ENCODE peak calls at places on chromosomes 11 and 22, in five cellular contexts. One of them, this sample, is unnamed.

GRCh38 chr11:79081441-79082124 is 359.2 kb downstream of the TENM4 start:
- DNase-seq in foreskin fibroblast: peak; percentile 68
- DNase-seq in MG63: no peak
- DNase-seq in AG10803: peak; percentile 67
- DNase-seq in choroid plexus epithelial cell: peak; percentile 52
- DNase-seq in this sample: peak; percentile 52

GRCh38 chr11:3745161-3745560 is 52.2 kb downstream of the NUP98 start:
- DNase-seq in foreskin fibroblast: no peak
- DNase-seq in AG10803: no peak
- DNase-seq in choroid plexus epithelial cell: no peak
- DNase-seq in MG63: no peak
- DNase-seq in this sample: no peak

GRCh38 chr22:37334859-37335818 is 52.8 kb downstream of the CYTH4 start:
- DNase-seq in foreskin fibroblast: no peak
- DNase-seq in choroid plexus epithelial cell: no peak
- DNase-seq in AG10803: no peak
- DNase-seq in MG63: no peak
- DNase-seq in this sample: no peak

GRCh38 chr22:44648085-44648820 is 53.8 kb upstream of the PRR5 start:
- DNase-seq in foreskin fibroblast: peak; percentile 69
- DNase-seq in AG10803: peak; percentile 79
- DNase-seq in MG63: no peak
- DNase-seq in choroid plexus epithelial cell: no peak
- DNase-seq in this sample: no peak

GRCh38 chr11:71489311-71490043 is 36.5 kb downstream of the NADSYN1 start:
- DNase-seq in MG63: no peak
- DNase-seq in foreskin fibroblast: peak; percentile 17
- DNase-seq in AG10803: no peak
- DNase-seq in choroid plexus epithelial cell: peak; percentile 80
- DNase-seq in this sample: peak; percentile 2

GRCh38 chr11:66950113-66950535 is 8.1 kb downstream of the PC start:
- DNase-seq in choroid plexus epithelial cell: peak; percentile 68
- DNase-seq in foreskin fibroblast: peak; percentile 82
- DNase-seq in AG10803: peak; percentile 69
- DNase-seq in MG63: no peak
- DNase-seq in this sample: no peak

GRCh38 chr11:74696932-74697687 is 34.1 kb downstream of the CHRDL2 start:
- DNase-seq in AG10803: peak; percentile 95
- DNase-seq in choroid plexus epithelial cell: peak; percentile 95
- DNase-seq in MG63: no peak
- DNase-seq in foreskin fibroblast: peak; percentile 87
- DNase-seq in this sample: no peak

GRCh38 chr22:32080904-32081303 is 37.8 kb downstream of the SLC5A1 start:
- DNase-seq in MG63: peak; percentile 6
- DNase-seq in AG10803: peak; percentile 53
- DNase-seq in choroid plexus epithelial cell: peak; percentile 83
- DNase-seq in foreskin fibroblast: peak; percentile 66
- DNase-seq in this sample: peak; percentile 16

GRCh38 chr11:124875401-124875800 is 10.2 kb downstream of the ROBO3 start:
- DNase-seq in choroid plexus epithelial cell: no peak
- DNase-seq in AG10803: no peak
- DNase-seq in foreskin fibroblast: no peak
- DNase-seq in MG63: no peak
- DNase-seq in this sample: no peak
- H3K4me3 ChIP-seq in choroid plexus epithelial cell: no peak overlapping the region
- H3K4me3 ChIP-seq in AG10803: no peak overlapping the region
- H3K4me3 ChIP-seq in foreskin fibroblast: peak overlapping the region; percentile 65
- H3K4me3 ChIP-seq in MG63: peak overlapping the region; percentile 68
- H3K4me3 ChIP-seq in this sample: peak overlapping the region; percentile 55

GRCh38 chr11:124602751-124603150 is 8.5 kb upstream of the PANX3 start:
- DNase-seq in choroid plexus epithelial cell: no peak
- DNase-seq in AG10803: no peak
- DNase-seq in MG63: no peak
- DNase-seq in foreskin fibroblast: peak; percentile 18
- DNase-seq in this sample: no peak
- H3K4me3 ChIP-seq in choroid plexus epithelial cell: no peak overlapping the region
- H3K4me3 ChIP-seq in AG10803: no peak overlapping the region
- H3K4me3 ChIP-seq in MG63: no peak overlapping the region
- H3K4me3 ChIP-seq in foreskin fibroblast: no peak overlapping the region
- H3K4me3 ChIP-seq in this sample: no peak overlapping the region

DNA sequence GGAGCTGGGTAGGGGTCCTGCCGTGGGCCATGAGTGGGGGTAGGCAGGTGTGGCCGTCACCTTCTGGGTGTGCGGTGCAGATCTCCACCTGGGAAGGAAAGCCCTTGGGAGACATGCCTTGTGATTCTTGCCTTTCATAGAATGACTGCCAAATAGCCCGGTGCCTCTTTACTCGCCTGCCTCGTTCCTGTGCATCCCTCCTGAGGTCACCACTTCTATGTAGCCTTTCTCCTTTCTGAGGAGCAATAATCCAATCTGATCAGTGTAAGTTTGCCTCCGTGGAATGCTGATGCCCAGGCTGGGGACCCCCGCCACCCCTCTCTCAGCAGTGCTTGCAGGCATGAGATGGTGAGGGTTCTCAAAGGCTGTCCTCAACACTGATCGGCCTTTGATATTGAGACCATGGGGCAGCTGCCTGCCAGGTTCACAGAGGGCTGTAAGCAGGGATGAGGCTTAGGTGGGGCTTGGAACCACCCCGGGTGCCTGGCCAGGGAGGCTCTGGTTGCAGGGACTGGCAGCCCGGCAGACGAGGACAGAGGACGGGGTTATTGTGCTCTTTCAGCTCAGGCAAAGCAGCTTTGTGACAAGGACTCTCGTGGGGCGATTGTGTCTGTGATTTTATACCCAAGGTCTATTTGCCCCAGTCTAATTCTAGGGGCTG is 86.1 kb upstream of the WNT7B start:
- DNase-seq in foreskin fibroblast: no peak
- DNase-seq in MG63: no peak
- DNase-seq in choroid plexus epithelial cell: no peak
- DNase-seq in AG10803: no peak
- DNase-seq in this sample: no peak
- H3K4me3 ChIP-seq in foreskin fibroblast: no peak overlapping the region
- H3K4me3 ChIP-seq in MG63: no peak overlapping the region
- H3K4me3 ChIP-seq in choroid plexus epithelial cell: no peak overlapping the region
- H3K4me3 ChIP-seq in AG10803: peak overlapping the region; percentile 74
- H3K4me3 ChIP-seq in this sample: no peak overlapping the region

GRCh38 chr22:50528682-50529415 is 963 bp downstream of the TYMP start:
- DNase-seq in foreskin fibroblast: no peak
- DNase-seq in MG63: no peak
- DNase-seq in choroid plexus epithelial cell: no peak
- DNase-seq in AG10803: no peak
- DNase-seq in this sample: no peak
- H3K4me3 ChIP-seq in foreskin fibroblast: no peak overlapping the region
- H3K4me3 ChIP-seq in MG63: peak overlapping the region; percentile 59
- H3K4me3 ChIP-seq in choroid plexus epithelial cell: peak overlapping the region; percentile 62
- H3K4me3 ChIP-seq in AG10803: peak overlapping the region; percentile 66
- H3K4me3 ChIP-seq in this sample: peak overlapping the region; percentile 43

GRCh38 chr22:46934746-46935491 is 172.5 kb downstream of the TBC1D22A start:
- DNase-seq in AG10803: peak; percentile 84
- DNase-seq in foreskin fibroblast: peak; percentile 96
- DNase-seq in choroid plexus epithelial cell: peak; percentile 96
- DNase-seq in MG63: peak; percentile 77
- DNase-seq in this sample: peak; percentile 29
- H3K4me3 ChIP-seq in AG10803: no peak overlapping the region
- H3K4me3 ChIP-seq in foreskin fibroblast: no peak overlapping the region
- H3K4me3 ChIP-seq in choroid plexus epithelial cell: no peak overlapping the region
- H3K4me3 ChIP-seq in MG63: no peak overlapping the region
- H3K4me3 ChIP-seq in this sample: no peak overlapping the region

GRCh38 chr11:87368151-87368550 is 330.4 kb downstream of the TMEM135 start:
- DNase-seq in foreskin fibroblast: no peak
- DNase-seq in AG10803: no peak
- DNase-seq in choroid plexus epithelial cell: no peak
- DNase-seq in MG63: no peak
- DNase-seq in this sample: no peak
- H3K4me3 ChIP-seq in foreskin fibroblast: no peak overlapping the region
- H3K4me3 ChIP-seq in AG10803: no peak overlapping the region
- H3K4me3 ChIP-seq in choroid plexus epithelial cell: no peak overlapping the region
- H3K4me3 ChIP-seq in MG63: no peak overlapping the region
- H3K4me3 ChIP-seq in this sample: no peak overlapping the region

DNA sequence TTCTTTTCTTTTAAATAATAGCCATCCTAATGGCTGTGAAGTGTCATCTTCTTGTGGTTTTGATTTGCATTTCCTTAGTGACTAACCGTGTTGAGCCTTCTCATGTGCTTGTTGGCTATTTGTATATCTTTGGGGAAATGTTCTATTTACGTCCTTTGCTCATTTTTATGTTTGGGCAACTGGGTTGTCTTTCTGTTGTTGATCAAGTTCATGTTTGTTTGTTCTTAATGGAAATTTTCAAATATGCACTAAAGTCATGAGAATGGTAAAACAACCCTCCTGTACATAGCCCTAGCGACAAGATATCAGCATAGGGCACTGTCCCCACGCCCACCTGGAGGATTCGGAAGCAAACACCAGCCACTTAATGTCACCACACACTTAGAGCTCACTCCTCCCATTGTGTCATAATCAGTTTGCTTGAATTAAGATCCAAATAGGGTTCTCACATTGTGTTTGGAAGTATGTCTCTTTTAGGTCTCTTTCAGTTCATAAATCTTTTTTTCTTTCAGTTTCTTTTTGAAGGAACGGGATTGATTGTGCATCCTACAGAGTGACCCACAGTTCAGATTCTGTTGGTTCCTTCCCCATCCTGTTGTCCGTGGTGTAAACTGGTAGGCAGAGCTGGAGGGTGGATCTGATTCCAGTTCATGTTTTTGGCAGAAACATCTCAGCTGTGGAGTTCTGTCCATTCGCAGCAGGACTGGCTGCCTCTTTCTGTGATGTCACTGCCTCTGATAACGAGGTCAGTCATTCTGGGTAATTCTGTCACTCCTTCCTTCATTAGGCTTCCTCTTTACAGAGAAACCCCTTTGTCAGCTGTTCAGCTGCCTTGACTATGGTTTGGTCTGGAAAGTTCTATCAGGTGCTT is 26.4 kb upstream of the ADORA2A start:
- DNase-seq in AG10803: peak; percentile 35
- DNase-seq in choroid plexus epithelial cell: no peak
- DNase-seq in MG63: no peak
- DNase-seq in foreskin fibroblast: peak; percentile 56
- DNase-seq in this sample: no peak
- H3K4me3 ChIP-seq in AG10803: no peak overlapping the region
- H3K4me3 ChIP-seq in choroid plexus epithelial cell: no peak overlapping the region
- H3K4me3 ChIP-seq in MG63: no peak overlapping the region
- H3K4me3 ChIP-seq in foreskin fibroblast: peak overlapping the region; percentile 9
- H3K4me3 ChIP-seq in this sample: no peak overlapping the region

GRCh38 chr11:59756496-59756840 is 1.3 kb downstream of the STX3 start:
- DNase-seq in MG63: no peak
- DNase-seq in AG10803: no peak
- DNase-seq in foreskin fibroblast: peak; percentile 57
- DNase-seq in choroid plexus epithelial cell: no peak
- DNase-seq in this sample: no peak
- H3K4me3 ChIP-seq in MG63: peak overlapping the region; percentile 70
- H3K4me3 ChIP-seq in AG10803: no peak overlapping the region
- H3K4me3 ChIP-seq in foreskin fibroblast: peak overlapping the region; percentile 81
- H3K4me3 ChIP-seq in choroid plexus epithelial cell: peak overlapping the region; percentile 88
- H3K4me3 ChIP-seq in this sample: peak overlapping the region; percentile 72

GRCh38 chr11:132140056-132140455 is 769.6 kb downstream of the NTM start:
- DNase-seq in MG63: no peak
- DNase-seq in AG10803: no peak
- DNase-seq in foreskin fibroblast: no peak
- DNase-seq in choroid plexus epithelial cell: no peak
- DNase-seq in this sample: no peak

GRCh38 chr11:132139181-132139580 is 768.8 kb downstream of the NTM start:
- DNase-seq in MG63: no peak
- DNase-seq in choroid plexus epithelial cell: no peak
- DNase-seq in foreskin fibroblast: no peak
- DNase-seq in AG10803: no peak
- DNase-seq in this sample: no peak

GRCh38 chr11:132142554-132142953 is 772.1 kb downstream of the NTM start:
- DNase-seq in foreskin fibroblast: no peak
- DNase-seq in choroid plexus epithelial cell: no peak
- DNase-seq in MG63: no peak
- DNase-seq in AG10803: no peak
- DNase-seq in this sample: no peak

GRCh38 chr11:132137981-132138313 is 767.5 kb downstream of the NTM start:
- DNase-seq in AG10803: no peak
- DNase-seq in foreskin fibroblast: peak; percentile 24
- DNase-seq in MG63: peak; percentile 49
- DNase-seq in choroid plexus epithelial cell: no peak
- DNase-seq in this sample: no peak

GRCh38 chr11:132142102-132142501 is 771.7 kb downstream of the NTM start:
- DNase-seq in foreskin fibroblast: no peak
- DNase-seq in choroid plexus epithelial cell: no peak
- DNase-seq in AG10803: no peak
- DNase-seq in MG63: no peak
- DNase-seq in this sample: no peak
- H3K4me3 ChIP-seq in foreskin fibroblast: no peak overlapping the region
- H3K4me3 ChIP-seq in choroid plexus epithelial cell: no peak overlapping the region
- H3K4me3 ChIP-seq in AG10803: no peak overlapping the region
- H3K4me3 ChIP-seq in MG63: no peak overlapping the region
- H3K4me3 ChIP-seq in this sample: no peak overlapping the region